ENCODE peak calls at places on chromosome 12, in four cellular contexts. X is PC-3, M is tibial artery, T is neural crest cell. W is an unnamed sample.

GRCh38 chr12:40137252-40137651 is 31.4 kb upstream of the SLC2A13 start:
- DNase-seq in X (no peak), M (no peak), T (no peak), W (peak)

GRCh38 chr12:116033765-116034164 is 243.7 kb downstream of the MED13L start:
- DNase-seq in X (peak), M (no peak), T (no peak), W (no peak)

GRCh38 chr12:127559349-127560040 is 707.5 kb upstream of the TMEM132C start:
- DNase-seq in X (peak), M (no peak), T (no peak), W (peak)

GRCh38 chr12:120012067-120012621 is 23.1 kb downstream of the BICDL1 start:
- DNase-seq in X (peak), M (no peak), T (peak), W (peak)

GRCh38 chr12:116233669-116234068 is 43.8 kb downstream of the MED13L start:
- DNase-seq in X (peak), M (no peak), T (no peak), W (no peak)

GRCh38 chr12:80445083-80445482 is 1.0 kb downstream of the PTPRQ start:
- DNase-seq in X (no peak), M (no peak), T (no peak), W (no peak)

GRCh38 chr12:80188566-80188965 is 89.2 kb downstream of the OTOGL start:
- DNase-seq in X (no peak), M (no peak), T (no peak), W (no peak)

GRCh38 chr12:66132408-66132807 is 1.9 kb upstream of the LLPH start:
- DNase-seq in X (peak), M (no peak), T (no peak), W (no peak)

GRCh38 chr12:42957136-42957535 is 367.6 kb upstream of the PRICKLE1 start:
- DNase-seq in X (no peak), M (no peak), T (no peak), W (no peak)

GRCh38 chr12:3359478-3359877 is 131.5 kb upstream of the PRMT8 start:
- DNase-seq in X (no peak), M (no peak), T (no peak), W (no peak)

GRCh38 chr12:25433581-25434325 is 119.3 kb downstream of the LMNTD1 start:
- DNase-seq in X (peak), M (no peak), T (no peak), W (no peak)

GRCh38 chr12:91267039-91267438 is 84.4 kb upstream of the DCN start:
- DNase-seq in X (no peak), M (no peak), T (no peak), W (no peak)

GRCh38 chr12:123951467-123951866 is 21.2 kb downstream of the CCDC92 start:
- DNase-seq in X (no peak), M (no peak), T (no peak), W (no peak)

GRCh38 chr12:57888407-57889157 is 42.1 kb upstream of the CTDSP2 start:
- DNase-seq in X (peak), M (no peak), T (no peak), W (peak)

GRCh38 chr12:22518998-22519397 is 25.3 kb downstream of the C2CD5 start:
- DNase-seq in X (no peak), M (no peak), T (no peak), W (no peak)

GRCh38 chr12:10363922-10364838 is 25.7 kb downstream of the KLRK1 start:
- DNase-seq in X (peak), M (peak), T (no peak), W (peak)

GRCh38 chr12:81167694-81168093 is 89.8 kb downstream of the ACSS3 start:
- DNase-seq in X (peak), M (no peak), T (no peak), W (no peak)

GRCh38 chr12:106084048-106084671 is 54.6 kb downstream of the NUAK1 start:
- DNase-seq in X (peak), M (no peak), T (peak), W (no peak)

GRCh38 chr12:92133795-92134637 is 11.6 kb downstream of the BTG1 start:
- DNase-seq in X (peak), M (no peak), T (no peak), W (peak)

GRCh38 chr12:19572920-19573558 is 133.7 kb downstream of the AEBP2 start:
- DNase-seq in X (peak), M (no peak), T (peak), W (peak)

GRCh38 chr12:127260531-127260930 is 1006.4 kb upstream of the TMEM132C start:
- DNase-seq in X (no peak), M (no peak), T (no peak), W (no peak)

GRCh38 chr12:14871886-14872285 is 13.8 kb downstream of the MGP start:
- DNase-seq in X (no peak), M (no peak), T (no peak), W (no peak)

GRCh38 chr12:41509655-41510054 is 321.5 kb downstream of the PDZRN4 start:
- DNase-seq in X (no peak), M (no peak), T (no peak), W (no peak)

GRCh38 chr12:67067453-67068203 is 201.5 kb upstream of the CAND1 start:
- DNase-seq in X (peak), M (no peak), T (no peak), W (no peak)

DNA sequence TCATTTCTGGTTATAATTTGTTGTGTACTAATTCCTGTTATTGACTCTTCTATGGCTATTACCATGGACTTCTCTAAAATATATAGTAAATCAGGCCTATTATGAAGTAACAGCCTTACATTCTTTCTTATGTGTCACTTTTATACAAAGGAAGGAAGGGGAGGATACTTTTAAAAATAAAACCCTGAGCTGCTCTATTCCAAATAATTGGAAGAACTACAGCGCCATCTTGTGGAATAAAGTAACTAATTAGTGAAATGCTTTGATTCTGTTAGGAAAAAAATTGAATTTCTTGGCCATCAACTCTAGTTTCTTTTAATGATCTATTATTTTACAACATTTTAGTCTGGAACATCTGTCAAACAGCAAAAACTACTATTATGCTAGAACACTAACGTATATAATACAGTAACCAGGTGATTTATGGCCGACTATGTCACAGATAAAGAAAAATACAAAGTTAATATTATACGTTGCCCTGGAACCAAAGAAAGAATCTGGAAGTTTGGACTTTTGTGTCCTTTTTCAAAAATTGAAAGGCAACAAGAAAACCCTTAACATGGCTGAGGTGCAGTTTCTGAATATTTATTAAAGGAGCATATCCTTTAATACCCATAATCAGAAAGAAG is 55.0 kb upstream of the NELL2 start:
- DNase-seq in X (peak), M (no peak), T (no peak), W (no peak)
- TF ChIP-seq CTCF in X (peak), M (peak), T (peak), W (peak)

GRCh38 chr12:54658306-54659264 is 10.4 kb upstream of the DCD start:
- DNase-seq in X (peak), M (no peak), T (peak), W (peak)
- TF ChIP-seq CTCF in X (peak), M (no peak), T (peak), W (peak)

GRCh38 chr12:112087055-112087850 is 21.3 kb downstream of the NAA25 start:
- DNase-seq in X (no peak), M (no peak), T (no peak), W (no peak)
- TF ChIP-seq CTCF in X (peak), M (no peak), T (peak), W (peak)

DNA sequence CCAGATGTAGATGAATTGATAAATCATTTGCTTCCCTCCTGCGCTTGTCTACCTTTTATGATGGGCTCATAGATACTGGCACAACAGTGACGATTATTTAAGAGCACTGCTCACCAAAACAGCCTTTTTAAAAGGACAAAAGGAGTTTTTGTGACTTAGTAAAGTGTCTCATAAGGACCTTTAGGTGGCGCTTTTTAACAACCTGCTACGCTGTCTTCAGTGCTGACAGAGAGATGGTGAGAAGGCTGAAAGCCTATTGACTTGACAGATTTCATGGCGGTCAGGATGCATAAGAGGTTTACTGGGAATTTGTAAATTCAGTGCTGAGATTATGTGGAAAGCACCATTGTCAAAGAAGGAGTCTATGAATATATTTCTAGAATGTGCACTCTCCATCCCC is 87.6 kb downstream of the SLC15A5 start:
- DNase-seq in X (peak), M (no peak), T (no peak), W (no peak)
- TF ChIP-seq CTCF in X (peak), M (no peak), T (peak), W (no peak)

DNA sequence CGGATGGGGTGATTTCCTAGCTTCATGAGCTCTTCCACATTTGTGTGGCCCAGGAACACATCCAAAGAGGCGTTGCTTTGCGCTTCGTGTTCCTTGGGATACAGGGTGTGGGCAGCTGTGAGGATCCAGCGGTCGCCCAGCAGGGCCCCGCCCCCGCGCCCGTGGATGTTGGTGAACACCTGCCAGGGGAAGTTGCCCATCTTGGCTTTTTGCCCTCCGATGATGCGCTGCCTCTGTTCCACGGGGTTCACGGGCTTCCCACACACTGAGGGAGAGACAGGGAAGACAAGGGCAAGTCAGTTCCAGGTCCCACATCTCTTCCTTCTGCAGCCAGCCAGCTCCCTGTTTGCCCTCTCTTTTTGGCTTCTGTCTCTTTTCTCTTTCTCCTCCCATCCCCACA is 11.2 kb downstream of the C1R start:
- DNase-seq in X (no peak), M (no peak), T (no peak), W (no peak)
- TF ChIP-seq CTCF in X (no peak), M (no peak), T (no peak), W (no peak)

DNA sequence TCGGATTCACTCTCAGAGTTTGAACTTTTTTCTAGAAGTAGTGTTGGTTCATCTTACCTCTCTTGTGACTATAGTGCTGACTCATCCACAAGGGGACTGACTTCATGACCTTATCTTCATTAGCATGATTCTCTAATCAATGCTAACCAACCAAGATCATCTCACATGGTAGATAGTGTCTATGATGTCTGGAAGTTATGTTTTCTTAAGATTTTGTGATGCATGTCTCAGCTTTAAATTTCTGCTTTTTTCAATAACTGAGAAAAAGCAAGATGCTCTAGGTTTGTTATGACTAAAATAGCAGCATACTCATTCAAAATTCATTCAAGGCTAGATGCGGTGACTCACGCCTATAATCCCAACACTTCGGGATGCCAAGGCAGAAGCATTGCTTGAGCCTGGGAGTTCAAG is 12.3 kb upstream of the SLC35E3 start:
- DNase-seq in X (peak), M (no peak), T (no peak), W (no peak)
- TF ChIP-seq CTCF in X (no peak), M (no peak), T (no peak), W (no peak)

GRCh38 chr12:1591029-1591428 is 3.4 kb downstream of the FBXL14 start:
- DNase-seq in X (peak), M (no peak), T (no peak), W (peak)
- TF ChIP-seq CTCF in X (peak), M (no peak), T (peak), W (peak)

GRCh38 chr12:104890463-104891096 is 67.5 kb downstream of the SLC41A2 start:
- DNase-seq in X (no peak), M (no peak), T (no peak), W (peak)
- TF ChIP-seq CTCF in X (no peak), M (no peak), T (no peak), W (no peak)

GRCh38 chr12:83390186-83390585 is 703.5 kb downstream of the TMTC2 start:
- DNase-seq in X (no peak), M (no peak), T (no peak), W (no peak)

GRCh38 chr12:83388551-83388950 is 701.8 kb downstream of the TMTC2 start:
- DNase-seq in X (no peak), M (no peak), T (no peak), W (no peak)

GRCh38 chr12:83389237-83389996 is 702.7 kb downstream of the TMTC2 start:
- DNase-seq in X (peak), M (no peak), T (peak), W (peak)
- TF ChIP-seq CTCF in X (peak), M (no peak), T (peak), W (no peak)